ENCODE peak calls at places on chromosome X, in six cellular contexts. Y is DND-41, D is HCT116, S is GM23338, W is hepatocyte, C is PC-3. B is an unnamed sample.

GRCh38 chrX:97401154-97401553 is 517.4 kb downstream of the RPA4 start:
- DNase-seq in Y (no peak), D (no peak), S (no peak), W (no peak), C (no peak), B (no peak)

GRCh38 chrX:39653656-39654055 is 444.1 kb downstream of the BCOR start:
- DNase-seq in Y (no peak), D (no peak), S (peak), W (no peak), C (no peak), B (no peak)

GRCh38 chrX:24294619-24295018 is 19.2 kb downstream of the SUPT20HL2 start:
- DNase-seq in Y (peak), D (no peak), S (peak), W (peak), C (peak), B (no peak)

GRCh38 chrX:34338046-34338445 is 205.9 kb upstream of the FAM47A start:
- DNase-seq in Y (no peak), D (no peak), S (no peak), W (no peak), C (no peak), B (no peak)

GRCh38 chrX:16743604-16744325 is 24.4 kb downstream of the SYAP1 start:
- DNase-seq in Y (no peak), D (no peak), S (no peak), W (no peak), C (peak), B (no peak)

GRCh38 chrX:17888421-17888820 is 27.3 kb upstream of the RAI2 start:
- DNase-seq in Y (no peak), D (no peak), S (no peak), W (no peak), C (peak), B (no peak)

GRCh38 chrX:3527166-3527565 is 180.7 kb upstream of the MXRA5 start:
- DNase-seq in Y (no peak), D (no peak), S (no peak), W (no peak), C (no peak), B (no peak)

GRCh38 chrX:154654925-154655324 is 1.5 kb upstream of the CTAG2 start:
- DNase-seq in Y (no peak), D (no peak), S (no peak), W (peak), C (no peak), B (no peak)

GRCh38 chrX:18360867-18361266 is 6.4 kb upstream of the SCML2 start:
- DNase-seq in Y (no peak), D (no peak), S (no peak), W (no peak), C (peak), B (no peak)

GRCh38 chrX:154074199-154074598 is 23.3 kb downstream of the MECP2 start:
- DNase-seq in Y (no peak), D (no peak), S (peak), W (no peak), C (peak), B (no peak)

GRCh38 chrX:145654486-145654885 is 163.1 kb upstream of the SLITRK2 start:
- DNase-seq in Y (no peak), D (no peak), S (no peak), W (no peak), C (no peak), B (no peak)

GRCh38 chrX:130637591-130637990 is 235.8 kb downstream of the RBMX2 start:
- DNase-seq in Y (no peak), D (no peak), S (no peak), W (no peak), C (no peak), B (no peak)

GRCh38 chrX:77446840-77447239 is 349 bp upstream of the FGF16 start:
- DNase-seq in Y (no peak), D (no peak), S (no peak), W (no peak), C (no peak), B (no peak)

GRCh38 chrX:50579955-50580354 is 109.3 kb upstream of the DGKK start:
- DNase-seq in Y (peak), D (peak), S (peak), W (peak), C (peak), B (peak)

GRCh38 chrX:30065226-30065625 is 150.1 kb upstream of the MAGEB2 start:
- DNase-seq in Y (no peak), D (no peak), S (no peak), W (no peak), C (peak), B (no peak)

GRCh38 chrX:64394874-64395567 is at the start of gene MTMR8:
- DNase-seq in Y (peak), D (peak), S (peak), W (peak), C (peak), B (peak)

GRCh38 chrX:3655181-3655580 is 58.3 kb downstream of the PRKX start:
- DNase-seq in Y (no peak), D (no peak), S (no peak), W (no peak), C (no peak), B (no peak)

GRCh38 chrX:44873415-44874270 is 655 bp downstream of the KDM6A start:
- DNase-seq in Y (peak), D (no peak), S (peak), W (peak), C (peak), B (no peak)

GRCh38 chrX:138128025-138128671 is 562.2 kb downstream of the ZIC3 start:
- DNase-seq in Y (peak), D (peak), S (peak), W (peak), C (peak), B (no peak)

GRCh38 chrX:153588021-153588781 is 10.7 kb downstream of the CCNQ start:
- DNase-seq in Y (no peak), D (no peak), S (no peak), W (no peak), C (no peak), B (no peak)

GRCh38 chrX:11105080-11105479 is 6.1 kb upstream of the HCCS start:
- DNase-seq in Y (no peak), D (no peak), S (no peak), W (no peak), C (peak), B (peak)

GRCh38 chrX:56248492-56248891 is 16.3 kb downstream of the KLF8 start:
- DNase-seq in Y (peak), D (peak), S (peak), W (peak), C (peak), B (no peak)

GRCh38 chrX:47228550-47229270 is 4.1 kb upstream of the USP11 start:
- DNase-seq in Y (no peak), D (no peak), S (no peak), W (no peak), C (no peak), B (no peak)

GRCh38 chrX:109281478-109282275 is 200.2 kb downstream of the GUCY2F start:
- DNase-seq in Y (no peak), D (no peak), S (peak), W (peak), C (no peak), B (no peak)
- H3K4me2 ChIP-seq in Y (no peak), D (no peak), S (no peak), W (no peak), C (no peak), B (no peak)

GRCh38 chrX:119760026-119760902 is 1.9 kb downstream of the SOWAHD start:
- DNase-seq in Y (no peak), D (no peak), S (no peak), W (no peak), C (no peak), B (no peak)

GRCh38 chrX:119757646-119757978 is 776 bp upstream of the SOWAHD start:
- DNase-seq in Y (no peak), D (no peak), S (peak), W (no peak), C (no peak), B (no peak)

GRCh38 chrX:119757979-119758681 is at the start of gene SOWAHD:
- DNase-seq in Y (no peak), D (no peak), S (peak), W (peak), C (peak), B (no peak)

GRCh38 chrX:119758682-119759332 is 419 bp downstream of the SOWAHD start:
- DNase-seq in Y (no peak), D (no peak), S (peak), W (peak), C (no peak), B (no peak)

DNA sequence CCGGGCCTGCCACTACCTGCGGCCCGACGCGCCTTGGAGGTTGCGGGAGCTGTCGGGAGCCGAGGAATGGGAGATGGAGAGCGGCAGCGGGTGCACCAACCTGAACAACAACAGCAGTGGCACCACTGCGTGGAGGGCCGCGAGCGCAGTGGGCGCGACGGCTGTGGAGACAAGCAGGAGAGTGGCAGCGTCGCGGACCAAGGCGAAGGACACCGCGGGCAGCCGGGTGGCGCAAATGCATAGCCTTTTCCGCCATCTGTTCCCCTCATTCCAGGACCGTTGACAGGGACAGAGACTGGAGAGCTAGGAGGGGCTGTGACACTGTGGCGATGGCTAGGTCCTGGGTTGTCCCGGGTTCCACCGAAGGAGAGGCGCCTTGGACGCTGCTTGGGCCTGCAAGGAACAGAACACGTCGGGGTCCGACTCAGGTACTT is 962 bp downstream of the SOWAHD start:
- DNase-seq in Y (no peak), D (no peak), S (peak), W (no peak), C (no peak), B (no peak)
- TF ChIP-seq EZH2 in Y (no peak), D (no peak), S (no peak), W (no peak), C (no peak), B (no peak)

DNA sequence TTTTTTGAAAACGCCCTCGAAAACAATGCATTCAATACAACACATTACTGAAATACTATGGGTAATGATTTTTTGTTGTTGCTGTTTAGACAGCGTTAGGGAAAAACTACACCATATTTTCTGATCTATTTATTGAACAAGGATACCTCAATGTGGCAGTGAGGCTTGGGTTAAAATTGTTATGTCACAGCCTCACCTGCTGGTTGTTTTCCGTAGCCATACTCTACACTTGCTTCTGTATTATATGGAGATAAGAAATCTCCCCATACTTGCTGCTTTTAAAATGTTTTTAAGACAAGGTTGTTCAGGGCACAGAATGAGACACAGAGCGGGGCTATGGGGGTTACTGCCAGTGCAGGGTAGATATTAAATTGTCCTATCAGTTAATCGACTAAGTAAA is 221.6 kb upstream of the FTHL17 start:
- DNase-seq in Y (no peak), D (no peak), S (no peak), W (no peak), C (no peak), B (no peak)
- TF ChIP-seq CTCF in Y (no peak), D (no peak), S (peak), W (no peak), C (no peak), B (peak)

GRCh38 chrX:318739-319578 is at the start of gene GTPBP6:
- DNase-seq in Y (peak), D (peak), S (peak), W (peak), C (peak), B (peak)
- H3K4me2 ChIP-seq in Y (peak), D (peak), S (peak), W (peak), C (peak), B (peak)

DNA sequence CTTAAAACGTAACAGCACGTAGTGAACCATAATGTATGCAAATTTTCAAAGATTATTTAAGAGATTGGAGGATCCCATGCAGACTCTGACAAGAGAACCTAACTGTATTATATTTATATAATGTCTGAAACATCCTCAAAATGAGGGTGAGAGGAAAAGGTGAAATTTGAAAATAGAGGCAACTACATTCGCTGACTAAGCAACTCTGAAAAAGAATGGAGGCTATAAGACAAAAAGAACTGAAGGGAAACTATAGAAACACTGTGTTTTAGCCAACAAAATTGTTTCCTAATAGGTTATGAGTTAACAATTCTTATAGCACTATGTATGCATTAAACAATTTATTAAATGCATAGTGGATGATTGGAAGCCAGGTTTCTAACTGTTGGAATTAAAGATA is 648.0 kb downstream of the UBE2NL start:
- DNase-seq in Y (no peak), D (no peak), S (no peak), W (no peak), C (no peak), B (no peak)
- TF ChIP-seq EZH2 in Y (no peak), D (no peak), S (no peak), W (no peak), C (no peak), B (no peak)

GRCh38 chrX:131746491-131746968 is 202.7 kb downstream of the OR13H1 start:
- DNase-seq in Y (peak), D (peak), S (no peak), W (no peak), C (peak), B (no peak)
- TF ChIP-seq CTCF in Y (peak), D (no peak), S (no peak), W (no peak), C (peak), B (peak)

B was measured in keratinocyte.